ENCODE peak calls at places on chromosome 18, in five cellular contexts. X is Kasumi-1, W is T follicular helper cell, A is amniotic stem cell, I is NCI-H460. M is an unnamed sample.
A peak's percentile ranks its signal among the peaks of the same experiment; 100 is the strongest.

GRCh38 chr18:49899647-49900330 is 86.5 kb upstream of the ACAA2 start:
- DNase-seq in X (no peak), W (no peak), A (no peak), I (no peak), M (no peak)

GRCh38 chr18:12308386-12309100 is 502 bp downstream of the TUBB6 start:
- DNase-seq in X (peak; percentile 46), W (no peak), A (peak; percentile 83), I (peak; percentile 65), M (peak; percentile 50)

GRCh38 chr18:5993938-5994337 is 98.6 kb upstream of the TMEM200C start:
- DNase-seq in X (no peak), W (no peak), A (no peak), I (no peak), M (no peak)

GRCh38 chr18:44939037-44939665 is 258.5 kb downstream of the SETBP1 start:
- DNase-seq in X (no peak), W (no peak), A (no peak), I (no peak), M (no peak)

GRCh38 chr18:76452357-76452756 is 42.7 kb downstream of the ZNF516 start:
- DNase-seq in X (peak; percentile 55), W (no peak), A (peak; percentile 30), I (no peak), M (no peak)

GRCh38 chr18:70781860-70782453 is 493.1 kb downstream of the SOCS6 start:
- DNase-seq in X (peak; percentile 76), W (peak; percentile 49), A (no peak), I (peak; percentile 54), M (no peak)

GRCh38 chr18:79583984-79584401 is 95.6 kb upstream of the CTDP1 start:
- DNase-seq in X (no peak), W (no peak), A (no peak), I (no peak), M (no peak)

GRCh38 chr18:45978084-45978483 is 11.0 kb upstream of the EPG5 start:
- DNase-seq in X (no peak), W (no peak), A (no peak), I (no peak), M (no peak)

GRCh38 chr18:33761363-33761762 is 183.3 kb downstream of the ASXL3 start:
- DNase-seq in X (peak; percentile 39), W (no peak), A (peak; percentile 1), I (peak; percentile 12), M (no peak)

GRCh38 chr18:25279961-25280360 is 72.0 kb downstream of the ZNF521 start:
- DNase-seq in X (no peak), W (no peak), A (no peak), I (no peak), M (no peak)

GRCh38 chr18:44954256-44954655 is 273.6 kb downstream of the SETBP1 start:
- DNase-seq in X (no peak), W (no peak), A (no peak), I (no peak), M (no peak)

GRCh38 chr18:741931-742512 is 29.6 kb upstream of the ENOSF1 start:
- DNase-seq in X (peak; percentile 86), W (no peak), A (no peak), I (peak; percentile 29), M (peak; percentile 37)

GRCh38 chr18:74337912-74338309 is 22.3 kb downstream of the C18orf63 start:
- DNase-seq in X (no peak), W (no peak), A (no peak), I (no peak), M (no peak)

GRCh38 chr18:39318008-39318407 is 1752.4 kb upstream of the CELF4 start:
- DNase-seq in X (no peak), W (no peak), A (no peak), I (no peak), M (no peak)

GRCh38 chr18:10892801-10893595 is 256.4 kb downstream of the PIEZO2 start:
- DNase-seq in X (no peak), W (no peak), A (no peak), I (no peak), M (no peak)

GRCh38 chr18:34801769-34802168 is 91.7 kb downstream of the DTNA start:
- DNase-seq in X (no peak), W (no peak), A (no peak), I (no peak), M (no peak)

GRCh38 chr18:8800041-8800441 is 94.7 kb downstream of the MTCL1 start:
- DNase-seq in X (no peak), W (no peak), A (no peak), I (peak; percentile 43), M (no peak)

GRCh38 chr18:9615973-9616559 is 1.7 kb upstream of the PPP4R1 start:
- DNase-seq in X (no peak), W (no peak), A (no peak), I (no peak), M (no peak)

GRCh38 chr18:44514766-44515165 is 165.9 kb upstream of the SETBP1 start:
- DNase-seq in X (no peak), W (no peak), A (no peak), I (no peak), M (no peak)

GRCh38 chr18:45780568-45780967 is 44.9 kb upstream of the SIGLEC15 start:
- DNase-seq in X (no peak), W (no peak), A (peak; percentile 13), I (no peak), M (no peak)

GRCh38 chr18:57077786-57078552 is 68.9 kb upstream of the BOD1L2 start:
- DNase-seq in X (peak; percentile 62), W (no peak), A (no peak), I (no peak), M (no peak)

GRCh38 chr18:31659574-31660149 is 24.7 kb downstream of the B4GALT6 start:
- DNase-seq in X (no peak), W (no peak), A (no peak), I (no peak), M (no peak)

GRCh38 chr18:75247041-75247551 is 36.5 kb downstream of the TSHZ1 start:
- DNase-seq in X (no peak), W (no peak), A (no peak), I (no peak), M (no peak)

GRCh38 chr18:21678897-21679296 is 25.7 kb downstream of the ABHD3 start:
- DNase-seq in X (peak; percentile 26), W (no peak), A (no peak), I (no peak), M (no peak)

GRCh38 chr18:79575891-79576685 is 103.5 kb upstream of the CTDP1 start:
- DNase-seq in X (no peak), W (no peak), A (no peak), I (no peak), M (no peak)

GRCh38 chr18:46660955-46661749 is 4.1 kb upstream of the LOXHD1 start:
- DNase-seq in X (no peak), W (no peak), A (no peak), I (no peak), M (no peak)

GRCh38 chr18:3869848-3870247 is 419.9 kb downstream of the TGIF1 start:
- DNase-seq in X (peak; percentile 59), W (no peak), A (peak; percentile 23), I (peak; percentile 56), M (peak; percentile 45)

GRCh38 chr18:35371412-35372195 is 5.5 kb downstream of the ZNF396 start:
- DNase-seq in X (no peak), W (no peak), A (no peak), I (no peak), M (no peak)

M was measured in pulmonary artery endothelial cell.